ENCODE peak calls at places on chromosomes 16 and 17, in ten cellular contexts. Q is cardiac muscle cell; L is Panc1; M is AG04450; S is transverse colon; X is foreskin keratinocyte; B is ascending aorta; E is SK-N-SH; T is tibial artery; U is CD8-positive, alpha-beta T cell. K is an unnamed sample.

GRCh38 chr16:13138528-13138927 is 237.1 kb downstream of the SHISA9 start:
- DNase-seq in Q (no peak), X (peak; percentile 42), E (no peak), S (no peak), M (no peak), L (no peak), B (no peak), U (no peak), T (no peak), K (no peak)

GRCh38 chr16:27085182-27085581 is 18.5 kb downstream of the C16orf82 start:
- DNase-seq in U (no peak), B (no peak), S (no peak), T (no peak), X (no peak), L (no peak), M (no peak), Q (no peak), E (no peak), K (no peak)

GRCh38 chr17:77279448-77280303 is 138.9 kb downstream of the SEC14L1 start:
- DNase-seq in E (peak; percentile 44), M (no peak), X (peak; percentile 27), T (no peak), L (no peak), S (peak; percentile 29), U (no peak), B (no peak), Q (peak; percentile 62), K (no peak)

GRCh38 chr16:11580451-11581086 is 6.2 kb downstream of the LITAF start:
- DNase-seq in E (no peak), L (no peak), X (no peak), S (no peak), M (no peak), T (no peak), B (no peak), Q (no peak), U (no peak), K (no peak)

GRCh38 chr17:83076930-83077329 is 2.5 kb upstream of the METRNL start:
- DNase-seq in M (no peak), L (no peak), S (no peak), B (no peak), T (no peak), U (no peak), X (no peak), Q (no peak), E (peak; percentile 71), K (no peak)

GRCh38 chr17:57045868-57046671 is 39.0 kb upstream of the AKAP1 start:
- DNase-seq in Q (no peak), M (no peak), E (peak; percentile 52), B (no peak), S (peak; percentile 52), L (no peak), T (no peak), X (no peak), U (peak; percentile 18), K (no peak)

GRCh38 chr17:6592193-6592592 is 35.8 kb upstream of the PITPNM3 start:
- DNase-seq in B (no peak), Q (no peak), E (no peak), T (no peak), X (no peak), U (no peak), M (no peak), S (no peak), L (no peak), K (no peak)

GRCh38 chr17:82212331-82213250 is at the start of gene CCDC57:
- DNase-seq in E (peak; percentile 99), S (peak; percentile 83), B (no peak), Q (peak; percentile 87), M (no peak), T (no peak), L (no peak), U (peak; percentile 66), X (no peak), K (no peak)

GRCh38 chr16:15435216-15435864 is 952 bp downstream of the BMERB1 start:
- DNase-seq in X (no peak), B (no peak), E (peak; percentile 47), T (no peak), S (no peak), Q (peak; percentile 4), L (no peak), M (no peak), U (no peak), K (no peak)

GRCh38 chr17:19618015-19618414 is 30.5 kb upstream of the ALDH3A2 start:
- DNase-seq in B (no peak), Q (no peak), S (no peak), U (no peak), T (no peak), E (no peak), M (no peak), X (no peak), L (no peak), K (no peak)

GRCh38 chr16:71526111-71526998 is at the start of gene CHST4:
- DNase-seq in L (no peak), U (no peak), B (no peak), X (peak; percentile 53), T (no peak), M (peak; percentile 27), S (no peak), E (no peak), Q (peak; percentile 64), K (peak; percentile 14)

GRCh38 chr17:39473310-39473709 is 12.0 kb downstream of the CDK12 start:
- DNase-seq in E (no peak), B (no peak), U (no peak), T (no peak), L (no peak), X (no peak), S (no peak), Q (no peak), M (no peak), K (no peak)

GRCh38 chr16:59154295-59154694 is 420.2 kb upstream of the GOT2 start:
- DNase-seq in X (no peak), M (no peak), L (no peak), S (no peak), B (no peak), Q (no peak), T (no peak), E (no peak), U (no peak), K (no peak)

GRCh38 chr17:57412520-57413096 is 156.3 kb downstream of the MSI2 start:
- DNase-seq in Q (no peak), S (no peak), U (no peak), L (no peak), M (no peak), X (no peak), T (no peak), B (no peak), E (no peak), K (no peak)

GRCh38 chr16:47236716-47237115 is 93.0 kb upstream of the NETO2 start:
- DNase-seq in U (no peak), B (no peak), M (no peak), S (no peak), L (no peak), E (no peak), Q (no peak), X (no peak), T (no peak), K (no peak)

GRCh38 chr17:34763727-34764665 is 184.6 kb downstream of the TMEM132E start:
- DNase-seq in T (no peak), L (peak; percentile 5), X (no peak), U (no peak), M (no peak), S (no peak), Q (no peak), E (no peak), B (no peak), K (no peak)

GRCh38 chr16:79269211-79269863 is 331.2 kb downstream of the MAF start:
- DNase-seq in T (no peak), Q (no peak), X (no peak), L (no peak), B (no peak), M (no peak), E (no peak), U (no peak), S (no peak), K (no peak)

GRCh38 chr17:73722163-73722562 is 77.9 kb upstream of the SDK2 start:
- DNase-seq in U (peak; percentile 44), S (no peak), X (no peak), L (no peak), B (no peak), M (no peak), Q (no peak), T (no peak), E (peak; percentile 62), K (no peak)

GRCh38 chr17:57420674-57421392 is 164.5 kb downstream of the MSI2 start:
- DNase-seq in U (no peak), E (peak; percentile 79), M (no peak), T (no peak), X (no peak), S (peak; percentile 59), L (no peak), Q (no peak), B (no peak), K (no peak)

GRCh38 chr16:60485877-60486489 is 1550.3 kb downstream of the CDH8 start:
- DNase-seq in U (no peak), L (no peak), E (no peak), M (no peak), T (no peak), X (no peak), B (no peak), S (no peak), Q (no peak), K (no peak)

GRCh38 chr17:83203073-83203471 is 123.7 kb downstream of the METRNL start:
- DNase-seq in X (no peak), U (peak; percentile 5), M (peak; percentile 34), E (no peak), Q (no peak), B (peak; percentile 53), T (peak; percentile 91), L (no peak), S (peak; percentile 38), K (no peak)

GRCh38 chr17:67420994-67421393 is 43.9 kb downstream of the PITPNC1 start:
- DNase-seq in Q (no peak), X (no peak), E (no peak), U (no peak), L (no peak), M (no peak), T (no peak), B (no peak), S (no peak), K (peak; percentile 62)
- H3K27ac ChIP-seq in Q (no peak overlapping the region), X (peak overlapping the region; percentile 90), E (peak overlapping the region; percentile 89), U (peak overlapping the region; percentile 50), L (peak overlapping the region; percentile 71), M (no peak overlapping the region), T (no peak overlapping the region), B (no peak overlapping the region), S (peak overlapping the region; percentile 84), K (peak overlapping the region; percentile 100)

GRCh38 chr17:17853811-17854527 is 17.2 kb upstream of the SREBF1 start:
- DNase-seq in M (no peak), U (no peak), S (no peak), E (no peak), X (peak; percentile 72), B (no peak), T (no peak), Q (no peak), L (no peak), K (no peak)
- H3K27ac ChIP-seq in M (no peak overlapping the region), U (no peak overlapping the region), S (no peak overlapping the region), E (no peak overlapping the region), X (peak overlapping the region; percentile 65), B (no peak overlapping the region), T (peak overlapping the region; percentile 69), Q (no peak overlapping the region), L (no peak overlapping the region), K (peak overlapping the region; percentile 79)

GRCh38 chr17:12917401-12917800 is 100.4 kb downstream of the ELAC2 start:
- DNase-seq in E (no peak), M (no peak), X (no peak), Q (no peak), S (no peak), L (no peak), T (no peak), U (no peak), B (no peak), K (no peak)
- H3K27ac ChIP-seq in E (no peak overlapping the region), M (no peak overlapping the region), X (no peak overlapping the region), Q (no peak overlapping the region), S (no peak overlapping the region), L (no peak overlapping the region), T (no peak overlapping the region), U (no peak overlapping the region), B (no peak overlapping the region), K (no peak overlapping the region)

GRCh38 chr17:29590261-29590978 is 972 bp upstream of the GIT1 start:
- DNase-seq in E (no peak), Q (no peak), B (no peak), L (no peak), X (peak; percentile 67), U (no peak), T (no peak), S (peak; percentile 18), M (no peak), K (no peak)
- H3K27ac ChIP-seq in E (peak overlapping the region; percentile 64), Q (no peak overlapping the region), B (peak overlapping the region; percentile 87), L (peak overlapping the region; percentile 96), X (no peak overlapping the region), U (no peak overlapping the region), T (peak overlapping the region; percentile 77), S (peak overlapping the region; percentile 91), M (peak overlapping the region; percentile 65), K (peak overlapping the region; percentile 52)